ENCODE peak calls at places on chromosomes 4 and X, in six cellular contexts. One of them, this sample, is unnamed.

GRCh38 chr4:67035501-67035900 is 509.8 kb downstream of the CENPC start:
- DNase-seq in breast epithelium: no peak
- DNase-seq in Caco-2: no peak
- DNase-seq in left ventricle myocardium inferior: no peak
- DNase-seq in NCI-H2171 treated with DMSO at 0.1 percent for 48 hours: no peak
- DNase-seq in neural progenitor cell: no peak
- DNase-seq in this sample: no peak

GRCh38 chr4:85762204-85762884 is 287.4 kb downstream of the ARHGAP24 start:
- DNase-seq in breast epithelium: no peak
- DNase-seq in Caco-2: no peak
- DNase-seq in left ventricle myocardium inferior: no peak
- DNase-seq in NCI-H2171 treated with DMSO at 0.1 percent for 48 hours: no peak
- DNase-seq in neural progenitor cell: no peak
- DNase-seq in this sample: no peak

GRCh38 chr4:6905501-6905900 is 4.1 kb upstream of the TBC1D14 start:
- DNase-seq in breast epithelium: no peak
- DNase-seq in Caco-2: peak
- DNase-seq in left ventricle myocardium inferior: no peak
- DNase-seq in NCI-H2171 treated with DMSO at 0.1 percent for 48 hours: peak
- DNase-seq in neural progenitor cell: no peak
- DNase-seq in this sample: no peak

GRCh38 chrX:133610056-133610455 is 194.8 kb upstream of the GPC4 start:
- DNase-seq in breast epithelium: no peak
- DNase-seq in Caco-2: no peak
- DNase-seq in left ventricle myocardium inferior: no peak
- DNase-seq in NCI-H2171 treated with DMSO at 0.1 percent for 48 hours: no peak
- DNase-seq in neural progenitor cell: no peak
- DNase-seq in this sample: no peak

GRCh38 chrX:151488677-151489076 is 74.8 kb upstream of the PASD1 start:
- DNase-seq in breast epithelium: no peak
- DNase-seq in Caco-2: no peak
- DNase-seq in left ventricle myocardium inferior: no peak
- DNase-seq in NCI-H2171 treated with DMSO at 0.1 percent for 48 hours: peak
- DNase-seq in neural progenitor cell: peak
- DNase-seq in this sample: no peak

GRCh38 chr4:103915224-103915869 is 195.6 kb upstream of the TACR3 start:
- DNase-seq in breast epithelium: no peak
- DNase-seq in Caco-2: no peak
- DNase-seq in left ventricle myocardium inferior: no peak
- DNase-seq in NCI-H2171 treated with DMSO at 0.1 percent for 48 hours: peak
- DNase-seq in neural progenitor cell: peak
- DNase-seq in this sample: no peak

GRCh38 chrX:56309881-56310280 is 77.7 kb downstream of the KLF8 start:
- DNase-seq in breast epithelium: no peak
- DNase-seq in Caco-2: no peak
- DNase-seq in left ventricle myocardium inferior: no peak
- DNase-seq in NCI-H2171 treated with DMSO at 0.1 percent for 48 hours: no peak
- DNase-seq in neural progenitor cell: no peak
- DNase-seq in this sample: no peak

GRCh38 chr4:52095374-52095773 is 44.3 kb downstream of the SPATA18 start:
- DNase-seq in breast epithelium: no peak
- DNase-seq in Caco-2: no peak
- DNase-seq in left ventricle myocardium inferior: no peak
- DNase-seq in NCI-H2171 treated with DMSO at 0.1 percent for 48 hours: no peak
- DNase-seq in neural progenitor cell: no peak
- DNase-seq in this sample: no peak

GRCh38 chr4:32768664-32769389 is 2048.7 kb downstream of the PCDH7 start:
- DNase-seq in breast epithelium: no peak
- DNase-seq in Caco-2: no peak
- DNase-seq in left ventricle myocardium inferior: no peak
- DNase-seq in NCI-H2171 treated with DMSO at 0.1 percent for 48 hours: no peak
- DNase-seq in neural progenitor cell: no peak
- DNase-seq in this sample: no peak

GRCh38 chrX:55489315-55490009 is at the start of gene USP51:
- DNase-seq in breast epithelium: no peak
- DNase-seq in Caco-2: peak
- DNase-seq in left ventricle myocardium inferior: peak
- DNase-seq in NCI-H2171 treated with DMSO at 0.1 percent for 48 hours: no peak
- DNase-seq in neural progenitor cell: peak
- DNase-seq in this sample: peak

GRCh38 chrX:9902651-9903050 is 64.5 kb upstream of the CLDN34 start:
- DNase-seq in breast epithelium: no peak
- DNase-seq in Caco-2: no peak
- DNase-seq in left ventricle myocardium inferior: no peak
- DNase-seq in NCI-H2171 treated with DMSO at 0.1 percent for 48 hours: peak
- DNase-seq in neural progenitor cell: no peak
- DNase-seq in this sample: no peak

GRCh38 chrX:24619647-24620046 is 27.5 kb downstream of the PCYT1B start:
- DNase-seq in breast epithelium: no peak
- DNase-seq in Caco-2: no peak
- DNase-seq in left ventricle myocardium inferior: no peak
- DNase-seq in NCI-H2171 treated with DMSO at 0.1 percent for 48 hours: peak
- DNase-seq in neural progenitor cell: no peak
- DNase-seq in this sample: no peak

GRCh38 chr4:29805245-29805644 is 914.9 kb upstream of the PCDH7 start:
- DNase-seq in breast epithelium: no peak
- DNase-seq in Caco-2: no peak
- DNase-seq in left ventricle myocardium inferior: no peak
- DNase-seq in NCI-H2171 treated with DMSO at 0.1 percent for 48 hours: no peak
- DNase-seq in neural progenitor cell: peak
- DNase-seq in this sample: no peak

GRCh38 chr4:54281060-54281781 is 52.1 kb downstream of the PDGFRA start:
- DNase-seq in breast epithelium: no peak
- DNase-seq in Caco-2: no peak
- DNase-seq in left ventricle myocardium inferior: peak
- DNase-seq in NCI-H2171 treated with DMSO at 0.1 percent for 48 hours: no peak
- DNase-seq in neural progenitor cell: no peak
- DNase-seq in this sample: peak

GRCh38 chr4:110005461-110006056 is 92.9 kb downstream of the EGF start:
- DNase-seq in breast epithelium: no peak
- DNase-seq in Caco-2: no peak
- DNase-seq in left ventricle myocardium inferior: no peak
- DNase-seq in NCI-H2171 treated with DMSO at 0.1 percent for 48 hours: peak
- DNase-seq in neural progenitor cell: peak
- DNase-seq in this sample: no peak

GRCh38 chrX:150478496-150479492 is 89.6 kb upstream of the MTM1 start:
- DNase-seq in breast epithelium: no peak
- DNase-seq in Caco-2: no peak
- DNase-seq in left ventricle myocardium inferior: no peak
- DNase-seq in NCI-H2171 treated with DMSO at 0.1 percent for 48 hours: no peak
- DNase-seq in neural progenitor cell: no peak
- DNase-seq in this sample: no peak

GRCh38 chr4:105058177-105058812 is 88.4 kb upstream of the TET2 start:
- DNase-seq in breast epithelium: no peak
- DNase-seq in Caco-2: no peak
- DNase-seq in left ventricle myocardium inferior: no peak
- DNase-seq in NCI-H2171 treated with DMSO at 0.1 percent for 48 hours: peak
- DNase-seq in neural progenitor cell: no peak
- DNase-seq in this sample: no peak

GRCh38 chrX:9538544-9539045 is 73.7 kb downstream of the TBL1X start:
- DNase-seq in breast epithelium: no peak
- DNase-seq in Caco-2: peak
- DNase-seq in left ventricle myocardium inferior: no peak
- DNase-seq in NCI-H2171 treated with DMSO at 0.1 percent for 48 hours: peak
- DNase-seq in neural progenitor cell: no peak
- DNase-seq in this sample: no peak

GRCh38 chrX:17160971-17161370 is 214.0 kb upstream of the NHS start:
- DNase-seq in breast epithelium: no peak
- DNase-seq in Caco-2: no peak
- DNase-seq in left ventricle myocardium inferior: no peak
- DNase-seq in NCI-H2171 treated with DMSO at 0.1 percent for 48 hours: peak
- DNase-seq in neural progenitor cell: no peak
- DNase-seq in this sample: no peak

GRCh38 chr4:101682946-101683345 is 107.6 kb upstream of the BANK1 start:
- DNase-seq in breast epithelium: no peak
- DNase-seq in Caco-2: no peak
- DNase-seq in left ventricle myocardium inferior: no peak
- DNase-seq in NCI-H2171 treated with DMSO at 0.1 percent for 48 hours: peak
- DNase-seq in neural progenitor cell: no peak
- DNase-seq in this sample: no peak

GRCh38 chr4:77074961-77075855 is 581 bp downstream of the CCNI start:
- DNase-seq in breast epithelium: peak
- DNase-seq in Caco-2: peak
- DNase-seq in left ventricle myocardium inferior: peak
- DNase-seq in NCI-H2171 treated with DMSO at 0.1 percent for 48 hours: peak
- DNase-seq in neural progenitor cell: peak
- DNase-seq in this sample: peak

GRCh38 chr4:155667538-155668511 is 1.2 kb downstream of the GUCY1A1 start:
- DNase-seq in breast epithelium: no peak
- DNase-seq in Caco-2: no peak
- DNase-seq in left ventricle myocardium inferior: peak
- DNase-seq in NCI-H2171 treated with DMSO at 0.1 percent for 48 hours: no peak
- DNase-seq in neural progenitor cell: peak
- DNase-seq in this sample: no peak

GRCh38 chr4:182715548-182715947 is 201.6 kb downstream of the DCTD start:
- DNase-seq in breast epithelium: no peak
- DNase-seq in Caco-2: no peak
- DNase-seq in left ventricle myocardium inferior: no peak
- DNase-seq in NCI-H2171 treated with DMSO at 0.1 percent for 48 hours: no peak
- DNase-seq in neural progenitor cell: no peak
- DNase-seq in this sample: no peak

GRCh38 chr4:80305466-80305865 is 30.1 kb upstream of the CFAP299 start:
- DNase-seq in breast epithelium: no peak
- DNase-seq in Caco-2: no peak
- DNase-seq in left ventricle myocardium inferior: no peak
- DNase-seq in NCI-H2171 treated with DMSO at 0.1 percent for 48 hours: no peak
- DNase-seq in neural progenitor cell: no peak
- DNase-seq in this sample: no peak

GRCh38 chrX:155334486-155335316 is at the start of gene CLIC2:
- DNase-seq in breast epithelium: no peak
- DNase-seq in Caco-2: no peak
- DNase-seq in left ventricle myocardium inferior: peak
- DNase-seq in NCI-H2171 treated with DMSO at 0.1 percent for 48 hours: peak
- DNase-seq in neural progenitor cell: no peak
- DNase-seq in this sample: no peak

GRCh38 chr4:37446016-37446415 is 201.5 kb downstream of the NWD2 start:
- DNase-seq in breast epithelium: no peak
- DNase-seq in Caco-2: no peak
- DNase-seq in left ventricle myocardium inferior: no peak
- DNase-seq in NCI-H2171 treated with DMSO at 0.1 percent for 48 hours: no peak
- DNase-seq in neural progenitor cell: no peak
- DNase-seq in this sample: no peak

GRCh38 chr4:118968006-118968405 is 79.4 kb downstream of the SYNPO2 start:
- DNase-seq in breast epithelium: no peak
- DNase-seq in Caco-2: no peak
- DNase-seq in left ventricle myocardium inferior: no peak
- DNase-seq in NCI-H2171 treated with DMSO at 0.1 percent for 48 hours: no peak
- DNase-seq in neural progenitor cell: peak
- DNase-seq in this sample: no peak

GRCh38 chr4:14178421-14178820 is 550.9 kb upstream of the BOD1L1 start:
- DNase-seq in breast epithelium: no peak
- DNase-seq in Caco-2: no peak
- DNase-seq in left ventricle myocardium inferior: no peak
- DNase-seq in NCI-H2171 treated with DMSO at 0.1 percent for 48 hours: no peak
- DNase-seq in neural progenitor cell: no peak
- DNase-seq in this sample: no peak

GRCh38 chr4:182874158-182874855 is 42.9 kb downstream of the DCTD start:
- DNase-seq in breast epithelium: no peak
- DNase-seq in Caco-2: no peak
- DNase-seq in left ventricle myocardium inferior: no peak
- DNase-seq in NCI-H2171 treated with DMSO at 0.1 percent for 48 hours: no peak
- DNase-seq in neural progenitor cell: no peak
- DNase-seq in this sample: no peak

GRCh38 chr4:114180481-114180880 is 201.0 kb upstream of the ARSJ start:
- DNase-seq in breast epithelium: no peak
- DNase-seq in Caco-2: peak
- DNase-seq in left ventricle myocardium inferior: peak
- DNase-seq in NCI-H2171 treated with DMSO at 0.1 percent for 48 hours: peak
- DNase-seq in neural progenitor cell: peak
- DNase-seq in this sample: no peak

GRCh38 chr4:891747-892146 is 40.4 kb downstream of the GAK start:
- DNase-seq in breast epithelium: no peak
- DNase-seq in Caco-2: no peak
- DNase-seq in left ventricle myocardium inferior: no peak
- DNase-seq in NCI-H2171 treated with DMSO at 0.1 percent for 48 hours: no peak
- DNase-seq in neural progenitor cell: peak
- DNase-seq in this sample: no peak

GRCh38 chrX:47351706-47352105 is 18.7 kb upstream of the ZNF157 start:
- DNase-seq in breast epithelium: no peak
- DNase-seq in Caco-2: no peak
- DNase-seq in left ventricle myocardium inferior: no peak
- DNase-seq in NCI-H2171 treated with DMSO at 0.1 percent for 48 hours: no peak
- DNase-seq in neural progenitor cell: no peak
- DNase-seq in this sample: no peak

GRCh38 chrX:67543818-67544217 is at the start of gene AR:
- DNase-seq in breast epithelium: peak
- DNase-seq in Caco-2: peak
- DNase-seq in left ventricle myocardium inferior: peak
- DNase-seq in NCI-H2171 treated with DMSO at 0.1 percent for 48 hours: peak
- DNase-seq in neural progenitor cell: peak
- DNase-seq in this sample: peak

GRCh38 chr4:154399259-154399974 is 92.2 kb downstream of the DCHS2 start:
- DNase-seq in breast epithelium: no peak
- DNase-seq in Caco-2: no peak
- DNase-seq in left ventricle myocardium inferior: no peak
- DNase-seq in NCI-H2171 treated with DMSO at 0.1 percent for 48 hours: no peak
- DNase-seq in neural progenitor cell: peak
- DNase-seq in this sample: no peak

GRCh38 chrX:9940397-9940796 is 26.8 kb upstream of the CLDN34 start:
- DNase-seq in breast epithelium: no peak
- DNase-seq in Caco-2: no peak
- DNase-seq in left ventricle myocardium inferior: no peak
- DNase-seq in NCI-H2171 treated with DMSO at 0.1 percent for 48 hours: no peak
- DNase-seq in neural progenitor cell: no peak
- DNase-seq in this sample: no peak

GRCh38 chr4:77044458-77045124 is 31.2 kb downstream of the CCNI start:
- DNase-seq in breast epithelium: no peak
- DNase-seq in Caco-2: no peak
- DNase-seq in left ventricle myocardium inferior: no peak
- DNase-seq in NCI-H2171 treated with DMSO at 0.1 percent for 48 hours: peak
- DNase-seq in neural progenitor cell: peak
- DNase-seq in this sample: no peak

GRCh38 chrX:153875391-153876111 is 10.4 kb downstream of the L1CAM start:
- DNase-seq in breast epithelium: peak
- DNase-seq in Caco-2: no peak
- DNase-seq in left ventricle myocardium inferior: peak
- DNase-seq in NCI-H2171 treated with DMSO at 0.1 percent for 48 hours: no peak
- DNase-seq in neural progenitor cell: peak
- DNase-seq in this sample: no peak

GRCh38 chr4:31089815-31090214 is 369.6 kb downstream of the PCDH7 start:
- DNase-seq in breast epithelium: no peak
- DNase-seq in Caco-2: no peak
- DNase-seq in left ventricle myocardium inferior: peak
- DNase-seq in NCI-H2171 treated with DMSO at 0.1 percent for 48 hours: no peak
- DNase-seq in neural progenitor cell: no peak
- DNase-seq in this sample: no peak